ENCODE peak calls at places on chromosomes 1 and 21, in nine cellular contexts. One of them, this sample, is unnamed.

GRCh38 chr1:116878804-116879477 is 30.8 kb upstream of the PTGFRN start:
- DNase-seq in WTC11: peak
- DNase-seq in NCI-H2107: peak
- DNase-seq in glutamatergic neuron: peak
- DNase-seq in anterior cingulate cortex: peak
- DNase-seq in naive thymus-derived CD4-positive, alpha-beta T cell: no peak
- DNase-seq in stimulated activated CD8-positive, alpha-beta memory T cell treated with anti-CD3 and anti-CD28 coated beads, Interleukin-12 subunit alpha, Interleukin-12 subunit beta, amount 100 ng/mL, for 4 hours: no peak
- DNase-seq in A549: no peak
- DNase-seq in NCI-H446 treated with DMSO at 0.1 percent for 48 hours: peak
- DNase-seq in this sample: peak

GRCh38 chr1:53889304-53890298 is at the start of gene YIPF1:
- DNase-seq in WTC11: peak
- DNase-seq in NCI-H2107: peak
- DNase-seq in glutamatergic neuron: peak
- DNase-seq in anterior cingulate cortex: peak
- DNase-seq in naive thymus-derived CD4-positive, alpha-beta T cell: peak
- DNase-seq in stimulated activated CD8-positive, alpha-beta memory T cell treated with anti-CD3 and anti-CD28 coated beads, Interleukin-12 subunit alpha, Interleukin-12 subunit beta, amount 100 ng/mL, for 4 hours: peak
- DNase-seq in A549: peak
- DNase-seq in NCI-H446 treated with DMSO at 0.1 percent for 48 hours: peak
- DNase-seq in this sample: peak

GRCh38 chr1:106956721-106957120 is 99.8 kb upstream of the PRMT6 start:
- DNase-seq in WTC11: no peak
- DNase-seq in NCI-H2107: no peak
- DNase-seq in glutamatergic neuron: no peak
- DNase-seq in anterior cingulate cortex: no peak
- DNase-seq in naive thymus-derived CD4-positive, alpha-beta T cell: no peak
- DNase-seq in stimulated activated CD8-positive, alpha-beta memory T cell treated with anti-CD3 and anti-CD28 coated beads, Interleukin-12 subunit alpha, Interleukin-12 subunit beta, amount 100 ng/mL, for 4 hours: no peak
- DNase-seq in A549: no peak
- DNase-seq in NCI-H446 treated with DMSO at 0.1 percent for 48 hours: no peak
- DNase-seq in this sample: no peak

GRCh38 chr1:230749150-230749549 is 2.0 kb downstream of the CAPN9 start:
- DNase-seq in WTC11: no peak
- DNase-seq in NCI-H2107: no peak
- DNase-seq in glutamatergic neuron: no peak
- DNase-seq in anterior cingulate cortex: no peak
- DNase-seq in naive thymus-derived CD4-positive, alpha-beta T cell: no peak
- DNase-seq in stimulated activated CD8-positive, alpha-beta memory T cell treated with anti-CD3 and anti-CD28 coated beads, Interleukin-12 subunit alpha, Interleukin-12 subunit beta, amount 100 ng/mL, for 4 hours: no peak
- DNase-seq in A549: no peak
- DNase-seq in NCI-H446 treated with DMSO at 0.1 percent for 48 hours: no peak
- DNase-seq in this sample: no peak

GRCh38 chr1:2314803-2315710 is 76.3 kb downstream of the MORN1 start:
- DNase-seq in WTC11: peak
- DNase-seq in NCI-H2107: no peak
- DNase-seq in glutamatergic neuron: no peak
- DNase-seq in anterior cingulate cortex: no peak
- DNase-seq in naive thymus-derived CD4-positive, alpha-beta T cell: peak
- DNase-seq in stimulated activated CD8-positive, alpha-beta memory T cell treated with anti-CD3 and anti-CD28 coated beads, Interleukin-12 subunit alpha, Interleukin-12 subunit beta, amount 100 ng/mL, for 4 hours: peak
- DNase-seq in A549: peak
- DNase-seq in NCI-H446 treated with DMSO at 0.1 percent for 48 hours: no peak
- DNase-seq in this sample: peak

GRCh38 chr1:1198423-1199140 is 7.8 kb downstream of the TNFRSF18 start:
- DNase-seq in WTC11: peak
- DNase-seq in NCI-H2107: no peak
- DNase-seq in glutamatergic neuron: peak
- DNase-seq in anterior cingulate cortex: no peak
- DNase-seq in naive thymus-derived CD4-positive, alpha-beta T cell: no peak
- DNase-seq in stimulated activated CD8-positive, alpha-beta memory T cell treated with anti-CD3 and anti-CD28 coated beads, Interleukin-12 subunit alpha, Interleukin-12 subunit beta, amount 100 ng/mL, for 4 hours: no peak
- DNase-seq in A549: no peak
- DNase-seq in NCI-H446 treated with DMSO at 0.1 percent for 48 hours: no peak
- DNase-seq in this sample: peak

GRCh38 chr1:101388904-101389546 is 152.2 kb downstream of the S1PR1 start:
- DNase-seq in WTC11: no peak
- DNase-seq in NCI-H2107: no peak
- DNase-seq in glutamatergic neuron: no peak
- DNase-seq in anterior cingulate cortex: no peak
- DNase-seq in naive thymus-derived CD4-positive, alpha-beta T cell: no peak
- DNase-seq in stimulated activated CD8-positive, alpha-beta memory T cell treated with anti-CD3 and anti-CD28 coated beads, Interleukin-12 subunit alpha, Interleukin-12 subunit beta, amount 100 ng/mL, for 4 hours: no peak
- DNase-seq in A549: no peak
- DNase-seq in NCI-H446 treated with DMSO at 0.1 percent for 48 hours: no peak
- DNase-seq in this sample: no peak

GRCh38 chr1:58345215-58346075 is 201.1 kb downstream of the OMA1 start:
- DNase-seq in WTC11: no peak
- DNase-seq in NCI-H2107: no peak
- DNase-seq in glutamatergic neuron: peak
- DNase-seq in anterior cingulate cortex: no peak
- DNase-seq in naive thymus-derived CD4-positive, alpha-beta T cell: no peak
- DNase-seq in stimulated activated CD8-positive, alpha-beta memory T cell treated with anti-CD3 and anti-CD28 coated beads, Interleukin-12 subunit alpha, Interleukin-12 subunit beta, amount 100 ng/mL, for 4 hours: no peak
- DNase-seq in A549: no peak
- DNase-seq in NCI-H446 treated with DMSO at 0.1 percent for 48 hours: no peak
- DNase-seq in this sample: no peak

GRCh38 chr1:116569776-116570357 is 959 bp downstream of the CD58 start:
- DNase-seq in WTC11: no peak
- DNase-seq in NCI-H2107: no peak
- DNase-seq in glutamatergic neuron: no peak
- DNase-seq in anterior cingulate cortex: no peak
- DNase-seq in naive thymus-derived CD4-positive, alpha-beta T cell: peak
- DNase-seq in stimulated activated CD8-positive, alpha-beta memory T cell treated with anti-CD3 and anti-CD28 coated beads, Interleukin-12 subunit alpha, Interleukin-12 subunit beta, amount 100 ng/mL, for 4 hours: peak
- DNase-seq in A549: no peak
- DNase-seq in NCI-H446 treated with DMSO at 0.1 percent for 48 hours: no peak
- DNase-seq in this sample: no peak

GRCh38 chr1:38341694-38342093 is 295.1 kb upstream of the POU3F1 start:
- DNase-seq in WTC11: no peak
- DNase-seq in NCI-H2107: no peak
- DNase-seq in glutamatergic neuron: no peak
- DNase-seq in anterior cingulate cortex: no peak
- DNase-seq in naive thymus-derived CD4-positive, alpha-beta T cell: no peak
- DNase-seq in stimulated activated CD8-positive, alpha-beta memory T cell treated with anti-CD3 and anti-CD28 coated beads, Interleukin-12 subunit alpha, Interleukin-12 subunit beta, amount 100 ng/mL, for 4 hours: no peak
- DNase-seq in A549: no peak
- DNase-seq in NCI-H446 treated with DMSO at 0.1 percent for 48 hours: no peak
- DNase-seq in this sample: no peak

GRCh38 chr1:210571356-210572334 is 242.9 kb downstream of the HHAT start:
- DNase-seq in WTC11: no peak
- DNase-seq in NCI-H2107: no peak
- DNase-seq in glutamatergic neuron: no peak
- DNase-seq in anterior cingulate cortex: no peak
- DNase-seq in naive thymus-derived CD4-positive, alpha-beta T cell: no peak
- DNase-seq in stimulated activated CD8-positive, alpha-beta memory T cell treated with anti-CD3 and anti-CD28 coated beads, Interleukin-12 subunit alpha, Interleukin-12 subunit beta, amount 100 ng/mL, for 4 hours: no peak
- DNase-seq in A549: no peak
- DNase-seq in NCI-H446 treated with DMSO at 0.1 percent for 48 hours: no peak
- DNase-seq in this sample: no peak

GRCh38 chr21:39014751-39015150 is 168.5 kb downstream of the PSMG1 start:
- DNase-seq in WTC11: no peak
- DNase-seq in NCI-H2107: no peak
- DNase-seq in glutamatergic neuron: no peak
- DNase-seq in anterior cingulate cortex: no peak
- DNase-seq in naive thymus-derived CD4-positive, alpha-beta T cell: no peak
- DNase-seq in stimulated activated CD8-positive, alpha-beta memory T cell treated with anti-CD3 and anti-CD28 coated beads, Interleukin-12 subunit alpha, Interleukin-12 subunit beta, amount 100 ng/mL, for 4 hours: no peak
- DNase-seq in A549: no peak
- DNase-seq in NCI-H446 treated with DMSO at 0.1 percent for 48 hours: no peak
- DNase-seq in this sample: no peak

GRCh38 chr1:96509944-96510343 is 211.6 kb upstream of the PTBP2 start:
- DNase-seq in WTC11: no peak
- DNase-seq in NCI-H2107: no peak
- DNase-seq in glutamatergic neuron: no peak
- DNase-seq in anterior cingulate cortex: no peak
- DNase-seq in naive thymus-derived CD4-positive, alpha-beta T cell: no peak
- DNase-seq in stimulated activated CD8-positive, alpha-beta memory T cell treated with anti-CD3 and anti-CD28 coated beads, Interleukin-12 subunit alpha, Interleukin-12 subunit beta, amount 100 ng/mL, for 4 hours: no peak
- DNase-seq in A549: no peak
- DNase-seq in NCI-H446 treated with DMSO at 0.1 percent for 48 hours: no peak
- DNase-seq in this sample: no peak

GRCh38 chr1:76074321-76075187 is at the start of gene ST6GALNAC3:
- DNase-seq in WTC11: peak
- DNase-seq in NCI-H2107: peak
- DNase-seq in glutamatergic neuron: peak
- DNase-seq in anterior cingulate cortex: peak
- DNase-seq in naive thymus-derived CD4-positive, alpha-beta T cell: peak
- DNase-seq in stimulated activated CD8-positive, alpha-beta memory T cell treated with anti-CD3 and anti-CD28 coated beads, Interleukin-12 subunit alpha, Interleukin-12 subunit beta, amount 100 ng/mL, for 4 hours: peak
- DNase-seq in A549: peak
- DNase-seq in NCI-H446 treated with DMSO at 0.1 percent for 48 hours: peak
- DNase-seq in this sample: peak

GRCh38 chr1:168161459-168161858 is 17.3 kb upstream of the TIPRL start:
- DNase-seq in WTC11: no peak
- DNase-seq in NCI-H2107: no peak
- DNase-seq in glutamatergic neuron: peak
- DNase-seq in anterior cingulate cortex: no peak
- DNase-seq in naive thymus-derived CD4-positive, alpha-beta T cell: no peak
- DNase-seq in stimulated activated CD8-positive, alpha-beta memory T cell treated with anti-CD3 and anti-CD28 coated beads, Interleukin-12 subunit alpha, Interleukin-12 subunit beta, amount 100 ng/mL, for 4 hours: no peak
- DNase-seq in A549: no peak
- DNase-seq in NCI-H446 treated with DMSO at 0.1 percent for 48 hours: no peak
- DNase-seq in this sample: no peak

GRCh38 chr1:215273838-215274516 is 191.4 kb downstream of the KCNK2 start:
- DNase-seq in WTC11: no peak
- DNase-seq in NCI-H2107: no peak
- DNase-seq in glutamatergic neuron: no peak
- DNase-seq in anterior cingulate cortex: no peak
- DNase-seq in naive thymus-derived CD4-positive, alpha-beta T cell: no peak
- DNase-seq in stimulated activated CD8-positive, alpha-beta memory T cell treated with anti-CD3 and anti-CD28 coated beads, Interleukin-12 subunit alpha, Interleukin-12 subunit beta, amount 100 ng/mL, for 4 hours: no peak
- DNase-seq in A549: no peak
- DNase-seq in NCI-H446 treated with DMSO at 0.1 percent for 48 hours: no peak
- DNase-seq in this sample: no peak

GRCh38 chr1:203534526-203534925 is 40.6 kb downstream of the OPTC start:
- DNase-seq in WTC11: no peak
- DNase-seq in NCI-H2107: no peak
- DNase-seq in glutamatergic neuron: no peak
- DNase-seq in anterior cingulate cortex: no peak
- DNase-seq in naive thymus-derived CD4-positive, alpha-beta T cell: no peak
- DNase-seq in stimulated activated CD8-positive, alpha-beta memory T cell treated with anti-CD3 and anti-CD28 coated beads, Interleukin-12 subunit alpha, Interleukin-12 subunit beta, amount 100 ng/mL, for 4 hours: no peak
- DNase-seq in A549: peak
- DNase-seq in NCI-H446 treated with DMSO at 0.1 percent for 48 hours: no peak
- DNase-seq in this sample: no peak

GRCh38 chr1:29502225-29502755 is 266.0 kb downstream of the PTPRU start:
- DNase-seq in WTC11: no peak
- DNase-seq in NCI-H2107: no peak
- DNase-seq in glutamatergic neuron: no peak
- DNase-seq in anterior cingulate cortex: no peak
- DNase-seq in naive thymus-derived CD4-positive, alpha-beta T cell: no peak
- DNase-seq in stimulated activated CD8-positive, alpha-beta memory T cell treated with anti-CD3 and anti-CD28 coated beads, Interleukin-12 subunit alpha, Interleukin-12 subunit beta, amount 100 ng/mL, for 4 hours: no peak
- DNase-seq in A549: no peak
- DNase-seq in NCI-H446 treated with DMSO at 0.1 percent for 48 hours: no peak
- DNase-seq in this sample: peak

This sample was measured in H9.